ENCODE peak calls at places on chromosome 15, in six cellular contexts. L is HL-60, A is left ventricle myocardium inferior, Z is BE2C, P is cardiac fibroblast, Q is A549. H is an unnamed sample.

GRCh38 chr15:82079736-82080135 is 33.9 kb upstream of the MEX3B start:
- DNase-seq in L (no peak), A (no peak), Z (no peak), P (no peak), Q (no peak), H (no peak)

GRCh38 chr15:63190993-63191392 is 1.6 kb downstream of the RAB8B start:
- DNase-seq in L (no peak), A (no peak), Z (no peak), P (no peak), Q (no peak), H (no peak)

GRCh38 chr15:55588070-55588817 is at the start of gene PYGO1:
- DNase-seq in L (no peak), A (peak; percentile 61), Z (peak; percentile 82), P (peak; percentile 78), Q (peak; percentile 69), H (no peak)

GRCh38 chr15:74245342-74245931 is 9.3 kb downstream of the CCDC33 start:
- DNase-seq in L (no peak), A (no peak), Z (peak; percentile 96), P (no peak), Q (no peak), H (no peak)

GRCh38 chr15:70802629-70803028 is 39.3 kb upstream of the UACA start:
- DNase-seq in L (no peak), A (no peak), Z (no peak), P (peak; percentile 54), Q (peak; percentile 41), H (no peak)

GRCh38 chr15:66389859-66390382 is 3.2 kb downstream of the MAP2K1 start:
- DNase-seq in L (no peak), A (no peak), Z (no peak), P (no peak), Q (no peak), H (no peak)

GRCh38 chr15:60731583-60732130 is 252.7 kb upstream of the ICE2 start:
- DNase-seq in L (no peak), A (no peak), Z (no peak), P (no peak), Q (no peak), H (no peak)

GRCh38 chr15:91627473-91628309 is 225.8 kb upstream of the SLCO3A1 start:
- DNase-seq in L (no peak), A (peak; percentile 67), Z (peak; percentile 45), P (peak; percentile 8), Q (no peak), H (no peak)

GRCh38 chr15:80999623-81000036 is 1.1 kb upstream of the TLNRD1 start:
- DNase-seq in L (peak; percentile 74), A (no peak), Z (no peak), P (no peak), Q (no peak), H (no peak)

GRCh38 chr15:66771351-66771650 is 69.3 kb downstream of the SMAD6 start:
- DNase-seq in L (no peak), A (no peak), Z (no peak), P (no peak), Q (no peak), H (no peak)

GRCh38 chr15:36185438-36185837 is 394.0 kb upstream of the CDIN1 start:
- DNase-seq in L (no peak), A (no peak), Z (no peak), P (no peak), Q (no peak), H (no peak)

GRCh38 chr15:85452436-85452835 is 72.0 kb downstream of the AKAP13 start:
- DNase-seq in L (no peak), A (no peak), Z (no peak), P (no peak), Q (no peak), H (no peak)

GRCh38 chr15:95175914-95176658 is 944.7 kb downstream of the MCTP2 start:
- DNase-seq in L (no peak), A (no peak), Z (no peak), P (peak; percentile 87), Q (no peak), H (no peak)

GRCh38 chr15:65399997-65400396 is 22.2 kb upstream of the IGDCC3 start:
- DNase-seq in L (no peak), A (no peak), Z (no peak), P (no peak), Q (no peak), H (no peak)

GRCh38 chr15:82789491-82789890 is 16.4 kb downstream of the FSD2 start:
- DNase-seq in L (no peak), A (no peak), Z (no peak), P (no peak), Q (no peak), H (no peak)

GRCh38 chr15:48411971-48412591 is 80.9 kb downstream of the DUT start:
- DNase-seq in L (no peak), A (no peak), Z (no peak), P (peak; percentile 74), Q (no peak), H (no peak)

GRCh38 chr15:88124199-88124598 is 132.3 kb downstream of the NTRK3 start:
- DNase-seq in L (no peak), A (no peak), Z (no peak), P (no peak), Q (no peak), H (no peak)

GRCh38 chr15:79981861-79982455 is 11.0 kb upstream of the BCL2A1 start:
- DNase-seq in L (peak; percentile 72), A (no peak), Z (no peak), P (no peak), Q (no peak), H (no peak)

GRCh38 chr15:74870496-74871213 is 2.5 kb downstream of the SCAMP2 start:
- DNase-seq in L (no peak), A (no peak), Z (no peak), P (no peak), Q (no peak), H (no peak)

GRCh38 chr15:33310481-33311311 is at the start of gene RYR3:
- DNase-seq in L (no peak), A (no peak), Z (peak; percentile 27), P (peak; percentile 6), Q (no peak), H (no peak)

GRCh38 chr15:53462631-53463030 is 296.8 kb downstream of the WDR72 start:
- DNase-seq in L (no peak), A (no peak), Z (no peak), P (no peak), Q (no peak), H (no peak)

GRCh38 chr15:55060831-55061230 is 135.9 kb downstream of the RSL24D1 start:
- DNase-seq in L (no peak), A (no peak), Z (no peak), P (no peak), Q (no peak), H (no peak)

GRCh38 chr15:99122831-99123705 is 18.2 kb downstream of the SYNM start:
- DNase-seq in L (no peak), A (no peak), Z (no peak), P (no peak), Q (no peak), H (no peak)
- H3K4me3 ChIP-seq in L (no peak overlapping the region), A (peak overlapping the region; percentile 52), Z (peak overlapping the region; percentile 46), P (peak overlapping the region; percentile 16), Q (peak overlapping the region; percentile 33), H (peak overlapping the region; percentile 35)

GRCh38 chr15:34724486-34724885 is 30.3 kb downstream of the GJD2 start:
- DNase-seq in L (no peak), A (no peak), Z (no peak), P (no peak), Q (no peak), H (no peak)

GRCh38 chr15:34721157-34721801 is 33.5 kb downstream of the GJD2 start:
- DNase-seq in L (no peak), A (no peak), Z (no peak), P (no peak), Q (no peak), H (no peak)

GRCh38 chr15:34719051-34719882 is 35.5 kb downstream of the GJD2 start:
- DNase-seq in L (no peak), A (no peak), Z (no peak), P (no peak), Q (no peak), H (no peak)

GRCh38 chr15:34719883-34720148 is 35.0 kb downstream of the GJD2 start:
- DNase-seq in L (no peak), A (no peak), Z (no peak), P (no peak), Q (no peak), H (no peak)

DNA sequence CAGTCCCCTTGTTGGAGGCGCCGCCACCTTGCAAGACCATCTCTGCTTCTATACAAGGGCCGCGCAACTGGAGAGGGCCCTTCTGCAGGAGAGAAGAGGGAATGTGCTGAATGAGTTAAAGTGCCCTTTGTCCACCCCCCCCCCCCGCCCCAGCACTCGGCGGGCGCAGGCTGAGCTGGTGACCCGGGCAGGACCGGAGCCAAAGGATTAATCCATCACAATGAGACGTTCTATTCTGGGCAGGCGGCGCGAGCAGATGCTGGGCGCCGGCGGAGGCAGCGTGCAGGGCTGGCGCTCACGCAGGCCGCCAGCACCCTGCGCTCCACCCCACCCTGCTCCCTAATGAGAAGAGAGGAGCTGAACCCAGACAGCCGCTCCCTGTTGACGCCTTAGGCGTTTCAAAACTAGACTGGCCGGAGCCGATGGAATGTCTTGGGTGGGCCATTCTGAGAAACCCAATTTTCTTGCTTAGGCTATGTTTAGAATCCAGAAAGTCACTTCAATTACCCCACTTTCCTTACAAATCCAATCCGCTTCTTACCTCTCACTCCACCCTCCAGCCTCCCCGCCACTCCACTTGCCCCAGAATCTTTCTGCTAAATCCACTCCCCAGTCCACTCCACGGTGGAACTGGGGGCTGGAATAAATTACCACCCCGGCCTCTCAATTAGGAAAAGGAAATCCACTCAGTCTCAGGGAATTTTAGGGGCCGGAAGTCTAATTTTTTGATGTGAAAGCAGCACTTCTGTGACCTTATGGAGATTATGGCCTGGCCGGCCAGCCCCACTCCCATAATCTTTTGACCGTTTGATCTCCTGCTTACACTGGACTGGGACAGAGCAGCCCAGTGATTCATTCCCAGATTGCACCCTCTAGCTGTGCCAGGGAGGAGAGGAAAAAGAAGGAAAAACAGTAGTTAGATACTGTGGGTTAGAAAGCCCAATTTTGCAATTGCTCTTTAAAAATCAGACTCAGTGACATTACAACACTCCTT is 32.7 kb downstream of the GJD2 start:
- DNase-seq in L (no peak), A (peak; percentile 73), Z (peak; percentile 81), P (peak; percentile 47), Q (peak; percentile 14), H (no peak)
- H3K4me3 ChIP-seq in L (no peak overlapping the region), A (peak overlapping the region; percentile 43), Z (peak overlapping the region; percentile 44), P (peak overlapping the region; percentile 18), Q (peak overlapping the region; percentile 31), H (peak overlapping the region; percentile 26)

GRCh38 chr15:83850015-83850414 is 196.1 kb downstream of the ADAMTSL3 start:
- DNase-seq in L (no peak), A (no peak), Z (no peak), P (no peak), Q (no peak), H (no peak)
- H3K4me3 ChIP-seq in L (no peak overlapping the region), A (no peak overlapping the region), Z (no peak overlapping the region), P (no peak overlapping the region), Q (no peak overlapping the region), H (no peak overlapping the region)

DNA sequence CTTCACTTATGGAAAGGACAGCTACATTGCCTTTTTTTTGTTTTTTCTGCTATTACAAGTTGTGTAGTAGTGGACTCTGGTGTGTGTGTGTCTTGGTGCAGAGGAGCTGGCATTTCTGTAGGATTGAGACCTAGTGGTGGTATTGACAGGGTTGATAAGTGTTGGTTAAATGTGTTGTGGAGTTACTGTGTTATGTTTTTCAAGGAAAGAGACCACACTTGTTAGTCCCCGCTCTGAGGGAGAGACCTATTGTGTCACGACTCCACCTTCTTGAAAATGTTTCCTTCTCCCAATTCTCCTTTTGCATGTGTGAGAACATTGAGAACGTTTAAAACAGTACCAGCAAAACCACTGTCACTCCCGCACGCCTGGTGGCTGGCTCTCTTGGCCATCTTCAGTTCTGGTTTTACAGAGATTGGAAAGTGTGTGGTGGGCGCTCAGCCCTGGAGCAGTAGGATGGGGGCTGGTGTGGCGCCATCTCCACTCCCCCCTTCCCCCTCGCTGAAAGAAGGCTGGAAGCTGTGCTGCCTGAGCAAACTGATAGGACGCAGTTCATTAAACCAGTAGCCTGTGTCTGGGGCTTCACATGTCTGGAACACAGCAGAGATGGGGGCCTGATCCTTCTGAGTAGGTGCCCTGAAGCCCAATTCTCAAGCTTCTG is 5.5 kb downstream of the KLF13 start:
- DNase-seq in L (no peak), A (no peak), Z (peak; percentile 66), P (no peak), Q (no peak), H (no peak)
- H3K4me3 ChIP-seq in L (no peak overlapping the region), A (peak overlapping the region; percentile 21), Z (no peak overlapping the region), P (no peak overlapping the region), Q (no peak overlapping the region), H (no peak overlapping the region)

H was measured in epithelial cell of proximal tubule.